ENCODE peak calls at places on chromosomes 13 and 19, in five cellular contexts. O is stimulated activated CD4-positive, alpha-beta T cell treated with anti-CD3 and anti-CD28 coated beads, Interleukin-1b, Interleukin-23, amount 100 ng/mL, for 1 hour; E is activated CD4-positive, alpha-beta T cell treated with anti-CD3 and anti-CD28 coated beads for 48 hours; H is NCI-H1092 treated with DMSO at 0.1 percent for 48 hours; K is activated CD8-positive, alpha-beta memory T cell treated with anti-CD3 and anti-CD28 coated beads, Interleukin-2, amount 50 U/mL, for 48 hours. C is an unnamed sample.

GRCh38 chr13:102035969-102036368 is 365.9 kb downstream of the FGF14 start:
- DNase-seq in E (no peak), K (no peak), H (peak), O (no peak), C (no peak)

GRCh38 chr13:40562975-40563349 is 103.5 kb downstream of the FOXO1 start:
- DNase-seq in O (no peak), K (no peak), E (no peak), H (no peak), C (no peak)

GRCh38 chr13:30849611-30850010 is 56.5 kb upstream of the MEDAG start:
- DNase-seq in E (no peak), O (no peak), H (no peak), K (no peak), C (no peak)

GRCh38 chr13:102440259-102440936 is 38.5 kb upstream of the FGF14 start:
- DNase-seq in H (no peak), E (no peak), O (no peak), K (no peak), C (no peak)

GRCh38 chr13:36029171-36029570 is 102.0 kb downstream of the DCLK1 start:
- DNase-seq in H (no peak), E (no peak), K (no peak), O (no peak), C (peak)

GRCh38 chr13:25988655-25989054 is 63.2 kb downstream of the SHISA2 start:
- DNase-seq in K (no peak), O (no peak), E (no peak), H (no peak), C (no peak)

GRCh38 chr19:16889429-16889882 is 657 bp downstream of the F2RL3 start:
- DNase-seq in E (no peak), H (peak), K (no peak), O (no peak), C (no peak)

GRCh38 chr19:3821857-3822364 is 35.7 kb upstream of the MATK start:
- DNase-seq in E (peak), K (peak), O (peak), H (peak), C (peak)

GRCh38 chr13:101467415-101467814 is 14.9 kb downstream of the ITGBL1 start:
- DNase-seq in O (no peak), K (no peak), E (no peak), H (no peak), C (no peak)

GRCh38 chr19:33273881-33274662 is 28.3 kb downstream of the CEBPA start:
- DNase-seq in O (peak), H (no peak), E (peak), K (peak), C (peak)

GRCh38 chr13:100235311-100235901 is 146.5 kb downstream of the PCCA start:
- DNase-seq in K (no peak), H (peak), O (no peak), E (no peak), C (peak)

GRCh38 chr13:112729408-112729807 is 39.6 kb downstream of the ATP11A start:
- DNase-seq in O (no peak), E (no peak), K (no peak), H (no peak), C (peak)

GRCh38 chr13:103000157-103000556 is 66.1 kb downstream of the SLC10A2 start:
- DNase-seq in E (no peak), O (no peak), H (no peak), K (no peak), C (no peak)

GRCh38 chr13:36736119-36736726 is 62.4 kb downstream of the SERTM1 start:
- DNase-seq in K (no peak), O (peak), E (peak), H (peak), C (peak)

GRCh38 chr13:67076378-67076777 is 153.8 kb downstream of the PCDH9 start:
- DNase-seq in E (no peak), K (no peak), O (no peak), H (no peak), C (peak)

GRCh38 chr19:27822336-27822735 is 1390.6 kb downstream of the UQCRFS1 start:
- DNase-seq in H (no peak), K (no peak), E (no peak), O (no peak), C (no peak)

GRCh38 chr13:30396434-30397075 is 25.7 kb upstream of the UBE2L5 start:
- DNase-seq in H (no peak), K (no peak), E (no peak), O (no peak), C (peak)

GRCh38 chr19:1661995-1662394 is 9.6 kb upstream of the TCF3 start:
- DNase-seq in O (no peak), K (no peak), H (no peak), E (no peak), C (no peak)

GRCh38 chr19:2850256-2850925 is 9.1 kb downstream of the ZNF555 start:
- DNase-seq in O (no peak), K (no peak), H (no peak), E (no peak), C (no peak)

GRCh38 chr13:46131705-46132104 is 26.9 kb upstream of the CPB2 start:
- DNase-seq in E (no peak), K (no peak), H (no peak), O (no peak), C (no peak)

GRCh38 chr19:12706332-12706718 is 9.9 kb upstream of the FBXW9 start:
- DNase-seq in O (no peak), K (no peak), H (no peak), E (no peak), C (no peak)

GRCh38 chr13:45194081-45194939 is 6.5 kb downstream of the KCTD4 start:
- DNase-seq in E (no peak), H (peak), O (no peak), K (no peak), C (peak)

GRCh38 chr19:51546650-51547396 is 15.4 kb upstream of the SIGLEC6 start:
- DNase-seq in E (peak), O (no peak), K (no peak), H (no peak), C (peak)

GRCh38 chr19:16073988-16074387 is 2.3 kb upstream of the TPM4 start:
- DNase-seq in E (peak), O (no peak), H (no peak), K (peak), C (no peak)

GRCh38 chr19:4010808-4011110 is 3.2 kb downstream of the PIAS4 start:
- DNase-seq in K (no peak), O (no peak), E (no peak), H (no peak), C (no peak)

GRCh38 chr13:41500501-41500900 is 43.2 kb downstream of the RGCC start:
- DNase-seq in H (no peak), K (no peak), O (no peak), E (peak), C (no peak)

GRCh38 chr19:35167251-35168119 is 12.9 kb downstream of the FXYD5 start:
- DNase-seq in H (no peak), E (no peak), K (peak), O (no peak), C (no peak)

C was measured in fibroblast of pulmonary artery.